ENCODE peak calls at places on chromosomes 4 and X, in six cellular contexts. H is sciatic nerve, S is H9, A is ecto neural progenitor cell, P is HT1080, V is GM13977. B is an unnamed sample.

GRCh38 chrX:83535417-83536244 is 27.5 kb downstream of the POU3F4 start:
- DNase-seq in H (no peak), V (no peak), P (no peak), S (no peak), A (no peak), B (no peak)

GRCh38 chr4:154743683-154744340 is at the start of gene LRAT:
- DNase-seq in P (no peak), V (peak; percentile 50), H (no peak), S (peak; percentile 92), A (peak; percentile 82), B (no peak)

GRCh38 chr4:148376151-148376550 is 66.1 kb downstream of the NR3C2 start:
- DNase-seq in A (no peak), P (peak; percentile 95), S (no peak), H (peak; percentile 70), V (no peak), B (no peak)

GRCh38 chr4:78517050-78517652 is 34.4 kb upstream of the ANXA3 start:
- DNase-seq in A (no peak), P (peak; percentile 35), V (no peak), S (no peak), H (no peak), B (no peak)

GRCh38 chrX:9662148-9662547 is 103.5 kb downstream of the GPR143 start:
- DNase-seq in S (no peak), A (no peak), V (no peak), P (peak; percentile 91), H (no peak), B (no peak)

GRCh38 chrX:136268051-136269048 is 17.1 kb upstream of the MAP7D3 start:
- DNase-seq in S (no peak), H (peak; percentile 62), A (peak; percentile 46), V (peak; percentile 30), P (peak; percentile 18), B (no peak)

GRCh38 chrX:20685652-20686051 is 418.9 kb upstream of the RPS6KA3 start:
- DNase-seq in H (no peak), P (no peak), S (no peak), V (no peak), A (no peak), B (no peak)

GRCh38 chr4:80257851-80258250 is 8.6 kb upstream of the FGF5 start:
- DNase-seq in S (no peak), P (no peak), A (no peak), H (no peak), V (no peak), B (no peak)

GRCh38 chrX:17549005-17549685 is 174.1 kb downstream of the NHS start:
- DNase-seq in P (no peak), H (no peak), S (no peak), A (no peak), V (no peak), B (no peak)

B was measured in osteocyte.